ENCODE peak calls at places on chromosomes 16 and 17, in nine cellular contexts. T, E, F, M, U, C, L, O and V are unnamed samples.

GRCh38 chr17:45703348-45703747 is 80.8 kb upstream of the CRHR1 start:
- DNase-seq in T (no peak), E (no peak), F (no peak), M (no peak), U (no peak), C (no peak), L (no peak), O (no peak), V (no peak)

GRCh38 chr16:4654946-4655590 is 30.4 kb downstream of the MGRN1 start:
- DNase-seq in T (no peak), E (no peak), F (no peak), M (no peak), U (no peak), C (no peak), L (no peak), O (no peak), V (no peak)

GRCh38 chr17:21375757-21376584 is at the start of gene KCNJ12:
- DNase-seq in T (no peak), E (peak; percentile 13), F (no peak), M (no peak), U (no peak), C (no peak), L (no peak), O (no peak), V (no peak)

GRCh38 chr16:46918905-46919792 is 35.0 kb downstream of the GPT2 start:
- DNase-seq in T (no peak), E (no peak), F (no peak), M (no peak), U (peak; percentile 87), C (no peak), L (peak; percentile 94), O (no peak), V (peak; percentile 76)

GRCh38 chr17:51044964-51045363 is 75.7 kb downstream of the SPAG9 start:
- DNase-seq in T (no peak), E (no peak), F (no peak), M (no peak), U (no peak), C (no peak), L (no peak), O (no peak), V (no peak)

GRCh38 chr17:34892864-34893263 is 68.4 kb downstream of the CCT6B start:
- DNase-seq in T (no peak), E (no peak), F (no peak), M (no peak), U (peak; percentile 5), C (no peak), L (no peak), O (no peak), V (no peak)

GRCh38 chr17:12391468-12391867 is 274.2 kb upstream of the MYOCD start:
- DNase-seq in T (no peak), E (no peak), F (no peak), M (no peak), U (no peak), C (no peak), L (no peak), O (no peak), V (no peak)

GRCh38 chr16:61014869-61015268 is 1021.4 kb downstream of the CDH8 start:
- DNase-seq in T (no peak), E (no peak), F (no peak), M (no peak), U (no peak), C (no peak), L (no peak), O (no peak), V (no peak)

GRCh38 chr16:67653131-67654068 is 6.7 kb downstream of the ACD start:
- DNase-seq in T (peak; percentile 79), E (no peak), F (no peak), M (no peak), U (no peak), C (no peak), L (no peak), O (no peak), V (no peak)

GRCh38 chr16:77212736-77213541 is 13.7 kb downstream of the SYCE1L start:
- DNase-seq in T (peak; percentile 85), E (peak; percentile 47), F (no peak), M (peak; percentile 59), U (peak; percentile 62), C (peak; percentile 86), L (peak; percentile 65), O (no peak), V (no peak)

GRCh38 chr17:36505171-36505570 is 18.7 kb downstream of the ZNHIT3 start:
- DNase-seq in T (peak; percentile 50), E (no peak), F (no peak), M (no peak), U (no peak), C (no peak), L (no peak), O (no peak), V (no peak)

GRCh38 chr17:3712811-3713463 is 10.8 kb upstream of the HASPIN start:
- DNase-seq in T (no peak), E (no peak), F (no peak), M (no peak), U (peak; percentile 74), C (no peak), L (no peak), O (no peak), V (peak; percentile 42)

GRCh38 chr16:11141409-11142260 is 114.4 kb downstream of the SOCS1 start:
- DNase-seq in T (no peak), E (no peak), F (no peak), M (no peak), U (no peak), C (no peak), L (no peak), O (peak; percentile 61), V (no peak)

GRCh38 chr17:7132511-7133094 is 18.0 kb upstream of the ASGR2 start:
- DNase-seq in T (no peak), E (no peak), F (no peak), M (no peak), U (peak; percentile 91), C (peak; percentile 55), L (no peak), O (no peak), V (peak; percentile 82)

GRCh38 chr17:30323262-30323894 is 10.5 kb downstream of the TMIGD1 start:
- DNase-seq in T (no peak), E (no peak), F (no peak), M (no peak), U (peak; percentile 65), C (no peak), L (no peak), O (no peak), V (no peak)

DNA sequence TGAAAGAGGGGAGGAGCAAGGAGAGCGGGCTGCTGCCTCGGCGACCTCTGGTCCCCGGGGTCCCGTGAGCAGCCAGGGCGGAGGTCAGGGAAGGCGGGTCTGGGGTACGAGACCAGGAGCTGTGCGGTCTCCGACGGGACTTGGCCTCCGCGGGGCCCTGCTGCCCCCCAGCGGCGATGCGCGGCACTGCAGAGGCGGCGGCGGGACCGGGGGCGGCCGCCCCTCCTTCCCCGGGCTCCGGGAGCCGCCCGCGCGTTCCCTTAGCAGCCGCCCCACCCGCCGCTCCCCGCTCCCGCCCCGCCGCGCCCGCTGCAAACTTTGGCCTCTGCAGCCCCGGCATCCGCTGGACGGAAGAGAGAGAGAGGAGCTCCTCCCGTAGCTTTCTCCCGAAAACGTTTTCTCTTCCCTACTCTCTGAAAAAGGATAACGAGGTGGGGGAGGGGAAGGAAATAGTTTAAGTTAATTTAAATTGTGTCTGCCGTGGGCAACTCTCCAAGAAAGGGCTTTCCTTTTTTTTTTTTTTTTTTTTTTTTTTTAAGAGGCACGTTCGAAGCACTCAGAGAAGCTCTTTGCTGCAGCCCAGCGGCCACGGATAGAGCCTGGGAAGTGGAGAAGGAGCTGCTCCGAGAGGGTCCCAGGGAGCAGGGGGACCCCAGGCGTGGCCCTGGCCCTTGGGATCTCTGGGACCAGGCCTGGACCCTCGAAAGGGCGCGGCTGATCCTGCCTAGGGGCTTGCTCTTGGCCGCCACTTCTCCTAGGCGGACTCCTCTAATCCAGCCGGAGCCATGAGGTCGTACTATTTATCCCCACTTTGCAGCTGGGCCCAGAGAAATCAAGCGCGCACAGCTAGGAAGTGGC is 43.2 kb downstream of the C16orf82 start:
- DNase-seq in T (peak; percentile 94), E (peak; percentile 53), F (peak; percentile 47), M (peak; percentile 73), U (peak; percentile 52), C (peak; percentile 81), L (peak; percentile 52), O (peak; percentile 76), V (no peak)
- H3K4me3 ChIP-seq in T (no peak overlapping the region), E (peak overlapping the region; percentile 23), F (peak overlapping the region; percentile 46), M (peak overlapping the region; percentile 36), U (no peak overlapping the region), C (peak overlapping the region; percentile 14), L (no peak overlapping the region), O (peak overlapping the region; percentile 39), V (no peak overlapping the region)

GRCh38 chr16:66278604-66279262 is 87.8 kb upstream of the CDH5 start:
- DNase-seq in T (no peak), E (peak; percentile 90), F (no peak), M (no peak), U (no peak), C (no peak), L (no peak), O (no peak), V (no peak)
- TF ChIP-seq CTCF in T (no peak), E (peak; percentile 59), F (no peak), M (no peak), U (peak; percentile 5), C (no peak), L (no peak), O (no peak), V (no peak)

DNA sequence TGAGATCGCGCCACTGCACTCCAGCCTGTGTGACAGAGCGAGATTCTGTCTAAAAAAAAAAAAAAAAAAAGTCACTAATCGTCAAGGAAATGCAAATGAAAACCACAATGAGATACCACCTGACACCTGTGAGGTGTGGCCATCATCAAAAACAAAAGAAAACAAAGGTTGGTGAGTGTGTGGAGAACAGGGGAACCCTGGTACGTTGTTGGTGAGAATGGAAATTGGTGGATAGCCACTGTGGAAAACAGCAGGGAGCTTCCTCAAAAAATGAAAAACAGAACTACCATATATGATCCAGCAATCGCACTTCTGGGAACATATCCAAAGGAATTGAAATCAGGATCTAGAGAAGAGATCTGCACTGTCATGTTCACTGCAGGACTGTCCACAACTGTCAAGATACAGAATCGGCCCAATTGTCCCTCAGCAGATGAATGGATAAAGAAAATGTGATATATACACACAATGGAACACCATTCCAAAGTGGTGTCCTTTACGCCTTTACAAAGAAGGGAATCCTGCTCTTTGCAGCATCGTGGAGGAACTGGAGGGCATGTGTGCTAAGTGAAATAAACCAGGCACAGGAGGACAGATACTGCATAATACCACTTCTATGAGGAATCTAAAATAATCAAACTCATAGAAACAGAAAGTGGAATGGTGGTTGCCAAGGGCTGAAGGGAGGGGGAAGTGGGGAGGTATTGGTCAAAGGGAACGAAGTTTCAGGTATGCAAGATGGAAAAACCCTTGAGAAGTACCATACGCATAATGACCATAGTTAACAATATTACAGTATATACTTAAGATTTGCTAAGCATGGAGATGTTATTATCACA is 63.5 kb upstream of the PLCG2 start:
- DNase-seq in T (peak; percentile 6), E (no peak), F (no peak), M (no peak), U (peak; percentile 84), C (no peak), L (no peak), O (no peak), V (peak; percentile 71)
- H3K4me3 ChIP-seq in T (no peak overlapping the region), E (no peak overlapping the region), F (no peak overlapping the region), M (no peak overlapping the region), U (peak overlapping the region; percentile 53), C (no peak overlapping the region), L (no peak overlapping the region), O (no peak overlapping the region), V (peak overlapping the region; percentile 28)

DNA sequence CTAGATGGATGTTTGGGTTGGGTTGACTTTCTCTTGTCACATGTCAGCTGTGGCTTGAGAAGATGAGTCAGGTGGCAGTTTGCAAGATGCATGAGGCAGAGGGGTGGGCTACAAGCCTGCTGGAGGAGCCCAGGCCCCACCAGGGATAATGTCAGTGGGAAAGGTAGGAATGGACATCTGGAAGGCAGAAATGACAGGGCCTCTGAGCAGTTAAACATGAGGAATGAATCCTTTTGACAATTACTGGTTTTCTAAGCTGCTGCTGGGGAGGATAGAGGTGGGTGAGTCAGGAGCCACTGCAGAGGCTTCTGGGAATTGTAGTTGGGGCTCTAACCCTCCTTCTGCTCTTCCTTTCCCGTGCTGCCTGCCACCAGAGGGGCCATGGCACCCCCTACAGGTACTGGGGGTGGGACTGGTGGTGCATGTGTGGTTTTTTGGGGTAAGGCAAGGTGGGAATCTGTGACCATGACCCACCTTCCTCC is 15.7 kb downstream of the SLC52A1 start:
- DNase-seq in T (no peak), E (no peak), F (peak; percentile 12), M (no peak), U (peak; percentile 44), C (no peak), L (no peak), O (no peak), V (no peak)
- TF ChIP-seq CTCF in T (no peak), E (no peak), F (peak; percentile 3), M (no peak), U (peak; percentile 37), C (no peak), L (no peak), O (no peak), V (peak; percentile 40)